ENCODE peak calls at places on chromosomes 12 and 14, in eight cellular contexts. T is mucosa of descending colon, H is heart right ventricle, X is adipocyte, O is cardiac fibroblast, V is endothelial cell of umbilical vein, B is left ventricle myocardium inferior, M is OCI-LY7. F is an unnamed sample.

GRCh38 chr12:45244561-45245348 is 28.9 kb downstream of the ANO6 start:
- DNase-seq in T (peak), H (no peak), X (no peak), O (peak), V (no peak), B (no peak), M (peak), F (no peak)

GRCh38 chr12:50198829-50199228 is 31.7 kb upstream of the CERS5 start:
- DNase-seq in T (no peak), H (no peak), X (no peak), O (no peak), V (no peak), B (no peak), M (no peak), F (no peak)

GRCh38 chr12:94615284-94616216 is 34.8 kb downstream of the TMCC3 start:
- DNase-seq in T (peak), H (peak), X (no peak), O (peak), V (peak), B (peak), M (no peak), F (peak)

GRCh38 chr12:47908738-47909137 is 3.9 kb upstream of the VDR start:
- DNase-seq in T (no peak), H (no peak), X (no peak), O (no peak), V (no peak), B (no peak), M (no peak), F (no peak)

GRCh38 chr14:50031534-50032313 is 84.6 kb downstream of the VCPKMT start:
- DNase-seq in T (no peak), H (no peak), X (no peak), O (no peak), V (no peak), B (no peak), M (no peak), F (no peak)

GRCh38 chr12:94980577-94980976 is 22.9 kb downstream of the NDUFA12 start:
- DNase-seq in T (no peak), H (no peak), X (peak), O (peak), V (peak), B (no peak), M (peak), F (peak)

GRCh38 chr12:132559652-132560420 is 50.5 kb downstream of the LRCOL1 start:
- DNase-seq in T (peak), H (no peak), X (peak), O (peak), V (peak), B (peak), M (peak), F (no peak)

GRCh38 chr14:67228325-67228984 is 12.8 kb upstream of the PALS1 start:
- DNase-seq in T (no peak), H (no peak), X (no peak), O (no peak), V (peak), B (no peak), M (no peak), F (no peak)

DNA sequence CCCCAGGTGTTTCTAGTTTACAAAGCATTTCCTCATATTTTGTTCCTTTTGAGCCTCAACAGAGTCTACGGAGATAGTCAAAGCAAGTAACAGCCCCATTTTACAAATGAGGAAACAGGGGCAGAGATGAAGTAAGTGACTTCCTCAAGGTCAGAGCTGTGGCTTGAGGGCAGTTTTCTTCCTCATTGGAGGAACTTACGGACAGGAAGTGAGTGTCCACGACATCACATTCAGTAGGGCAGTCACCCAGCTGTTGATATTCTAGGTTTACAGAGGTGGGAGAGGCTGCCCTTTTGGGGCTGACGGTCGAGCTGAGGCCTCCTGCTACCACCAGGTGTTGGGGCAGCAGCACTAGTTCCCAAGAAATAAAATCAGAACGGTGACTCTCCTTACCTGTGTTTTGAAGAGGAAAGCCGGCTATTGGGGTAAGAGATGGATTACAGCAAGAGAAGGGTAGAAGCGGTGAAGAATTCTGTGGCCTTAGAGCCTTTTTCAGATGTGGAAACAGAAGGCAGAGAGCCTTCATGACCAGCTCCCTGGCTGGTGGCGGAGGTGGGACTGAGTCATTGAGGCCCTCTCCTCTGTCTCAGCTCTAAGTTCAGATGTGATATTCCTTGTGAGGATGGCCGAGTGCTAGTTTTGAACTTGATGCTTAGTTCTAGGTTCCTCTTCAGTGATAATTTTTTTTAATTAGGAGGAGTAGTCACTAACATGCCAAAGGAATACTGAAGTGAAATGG is 41.7 kb downstream of the SUSD6 start:
- DNase-seq in T (peak), H (peak), X (no peak), O (no peak), V (no peak), B (no peak), M (peak), F (no peak)
- H3K4me3 ChIP-seq in T (no peak), H (no peak), X (no peak), O (no peak), V (no peak), B (no peak), M (peak), F (no peak)

DNA sequence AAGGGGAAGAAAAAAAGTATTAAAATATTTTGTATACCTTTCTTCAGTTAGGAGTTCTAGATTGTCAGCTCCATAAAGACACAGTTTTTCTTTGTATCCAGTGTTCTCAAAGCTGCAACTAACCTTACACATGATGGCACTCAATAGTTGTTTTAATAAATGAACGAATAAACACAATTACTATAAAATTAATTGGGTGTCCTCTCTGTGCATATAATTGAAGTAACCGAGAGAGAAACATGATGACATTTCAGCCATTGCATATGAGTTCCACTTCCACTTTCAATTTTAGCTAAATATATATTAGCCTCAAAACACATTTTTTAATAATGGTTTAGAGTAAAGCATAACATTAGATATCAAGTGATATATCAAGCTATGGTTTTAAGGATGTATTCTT is 671.2 kb downstream of the LRFN5 start:
- DNase-seq in T (no peak), H (no peak), X (no peak), O (no peak), V (no peak), B (no peak), M (peak), F (no peak)
- H3K4me3 ChIP-seq in T (no peak), H (no peak), X (no peak), O (no peak), V (no peak), B (no peak), M (no peak), F (no peak)

GRCh38 chr14:61343991-61344405 is 22.6 kb downstream of the PRKCH start:
- DNase-seq in T (no peak), H (no peak), X (no peak), O (no peak), V (no peak), B (no peak), M (no peak), F (no peak)

GRCh38 chr14:61342941-61343340 is 21.6 kb downstream of the PRKCH start:
- DNase-seq in T (no peak), H (no peak), X (no peak), O (no peak), V (peak), B (no peak), M (no peak), F (no peak)

GRCh38 chr14:61343471-61343870 is 22.1 kb downstream of the PRKCH start:
- DNase-seq in T (no peak), H (no peak), X (no peak), O (peak), V (no peak), B (no peak), M (no peak), F (no peak)

GRCh38 chr14:61341275-61342210 is 20.2 kb downstream of the PRKCH start:
- DNase-seq in T (no peak), H (no peak), X (no peak), O (no peak), V (no peak), B (no peak), M (no peak), F (no peak)

GRCh38 chr14:61342486-61342885 is 21.1 kb downstream of the PRKCH start:
- DNase-seq in T (peak), H (no peak), X (no peak), O (no peak), V (peak), B (no peak), M (no peak), F (no peak)
- H3K4me3 ChIP-seq in T (no peak), H (no peak), X (no peak), O (no peak), V (no peak), B (no peak), M (no peak), F (no peak)

DNA sequence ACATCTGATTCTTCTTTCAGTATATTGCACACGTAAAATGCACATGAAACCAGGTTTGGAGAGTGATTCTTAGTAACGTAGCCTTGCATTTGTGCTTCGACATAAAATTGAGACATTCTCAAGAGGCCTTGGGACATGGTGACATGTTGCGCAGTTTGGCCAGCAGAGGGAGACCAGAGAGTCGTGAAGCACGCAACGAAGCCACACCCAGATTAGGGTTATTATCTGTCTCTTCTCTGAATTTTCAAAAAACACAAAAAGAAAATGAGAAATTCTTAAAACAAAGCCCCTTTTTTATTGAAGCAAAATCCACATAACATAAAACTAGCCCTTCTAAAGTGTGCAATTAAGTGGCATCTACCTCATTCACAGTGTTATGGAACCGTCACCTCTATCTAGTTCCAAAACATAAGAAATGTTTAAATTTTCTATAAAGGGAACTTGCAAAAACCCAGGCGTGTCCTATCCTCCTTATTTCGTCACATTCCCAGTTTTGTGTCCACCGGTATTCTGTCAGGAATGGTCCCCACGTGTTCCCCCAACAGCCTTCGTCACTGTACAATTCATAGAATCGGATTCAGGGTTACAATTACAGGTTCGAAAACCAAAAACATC is 108.8 kb upstream of the ATF7IP start:
- DNase-seq in T (peak), H (peak), X (peak), O (peak), V (peak), B (peak), M (peak), F (peak)
- H3K4me3 ChIP-seq in T (no peak), H (no peak), X (peak), O (no peak), V (no peak), B (peak), M (peak), F (no peak)

GRCh38 chr12:100651694-100652093 is 78.2 kb downstream of the GAS2L3 start:
- DNase-seq in T (no peak), H (no peak), X (no peak), O (no peak), V (no peak), B (no peak), M (no peak), F (no peak)

GRCh38 chr12:100651108-100651507 is 77.6 kb downstream of the GAS2L3 start:
- DNase-seq in T (no peak), H (no peak), X (no peak), O (no peak), V (no peak), B (no peak), M (no peak), F (no peak)

GRCh38 chr12:100652488-100652887 is 79.0 kb downstream of the GAS2L3 start:
- DNase-seq in T (no peak), H (no peak), X (no peak), O (no peak), V (no peak), B (no peak), M (no peak), F (no peak)

GRCh38 chr12:100656806-100657205 is 83.3 kb downstream of the GAS2L3 start:
- DNase-seq in T (no peak), H (no peak), X (no peak), O (no peak), V (no peak), B (no peak), M (no peak), F (no peak)

DNA sequence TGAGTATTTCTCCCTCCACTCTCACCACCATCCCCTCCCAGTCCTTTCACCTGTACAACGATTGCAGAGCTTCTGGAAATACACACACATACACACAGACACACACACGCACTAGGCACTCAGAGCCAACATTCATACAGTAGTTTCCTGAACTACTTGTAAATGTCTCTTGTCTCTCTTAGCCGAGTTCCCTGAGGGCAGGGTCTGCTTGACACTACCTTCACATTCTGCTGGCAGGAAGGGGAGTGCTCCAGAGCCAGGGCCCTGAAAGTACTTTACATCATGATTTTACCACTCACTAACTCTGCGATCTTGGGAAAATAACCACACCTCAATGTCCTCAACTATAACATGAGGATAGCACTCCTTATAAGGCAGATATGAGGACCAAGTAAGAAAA is 82.7 kb downstream of the GAS2L3 start:
- DNase-seq in T (no peak), H (no peak), X (no peak), O (no peak), V (no peak), B (no peak), M (no peak), F (no peak)
- H3K4me3 ChIP-seq in T (no peak), H (no peak), X (no peak), O (no peak), V (no peak), B (no peak), M (no peak), F (no peak)

DNA sequence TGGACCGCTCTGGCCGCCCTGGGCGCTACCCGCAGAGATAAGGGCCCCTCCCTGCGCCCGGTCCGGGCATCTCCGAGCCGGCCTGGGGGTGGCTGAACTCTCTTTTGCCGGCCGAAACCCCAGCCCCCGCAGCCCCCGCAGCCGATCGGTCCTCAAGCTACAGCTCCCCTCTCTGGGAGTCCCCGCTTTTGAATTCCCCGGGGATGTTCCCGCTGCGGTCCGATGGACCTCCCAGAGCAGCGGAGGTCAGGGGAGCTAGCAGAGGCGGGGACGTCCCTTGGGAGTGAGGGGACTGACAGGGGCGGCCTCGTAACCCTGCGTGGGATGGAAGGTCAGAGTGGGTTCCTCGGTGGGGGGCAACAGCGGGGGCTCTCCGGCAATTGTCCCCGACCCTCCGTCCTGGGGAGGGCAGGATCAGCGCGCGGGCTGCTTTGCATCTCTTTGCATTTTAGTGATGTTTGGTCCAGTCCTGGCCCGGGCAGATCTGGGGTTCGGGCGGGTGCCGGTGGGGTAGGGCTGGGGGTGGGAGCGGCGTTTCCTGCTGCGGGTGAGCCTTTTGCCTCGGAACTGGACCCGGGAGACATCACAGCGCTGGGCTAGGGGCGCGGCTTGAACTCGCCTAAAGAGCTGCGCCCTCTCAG is at the start of gene CRIP1:
- DNase-seq in T (peak), H (peak), X (no peak), O (no peak), V (no peak), B (peak), M (no peak), F (no peak)
- H3K4me3 ChIP-seq in T (peak), H (peak), X (no peak), O (no peak), V (no peak), B (peak), M (peak), F (peak)

DNA sequence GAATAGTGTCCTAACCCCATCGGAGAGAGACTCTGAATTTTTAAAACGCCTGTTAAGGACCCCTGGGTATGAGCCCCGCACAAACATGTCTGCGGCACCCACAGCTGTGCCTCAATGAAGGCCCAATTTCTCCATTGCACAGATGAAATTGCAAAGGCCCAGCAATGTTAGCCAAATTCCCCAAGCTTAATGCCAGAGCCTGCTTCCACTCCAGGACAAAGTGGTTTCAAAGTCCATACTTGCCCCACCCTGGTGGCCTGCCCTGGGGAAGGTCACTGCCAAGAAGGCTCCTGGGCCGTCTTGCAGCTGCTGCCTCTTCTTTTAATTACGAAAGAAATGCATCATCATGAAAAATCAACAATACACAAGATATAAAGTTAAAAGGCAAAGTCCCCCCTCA is 1179.7 kb downstream of the VRK1 start:
- DNase-seq in T (peak), H (no peak), X (no peak), O (no peak), V (no peak), B (peak), M (no peak), F (no peak)
- H3K4me3 ChIP-seq in T (no peak), H (peak), X (peak), O (no peak), V (no peak), B (peak), M (no peak), F (no peak)

F was measured in skeletal muscle cell.